ENCODE peak calls at places on chromosomes 11 and 22, in four cellular contexts. B is left ventricle myocardium inferior, I is neuronal stem cell, W is Peyer's patch. M is an unnamed sample.

GRCh38 chr11:76151561-76152085 is 54.7 kb downstream of the WNT11 start:
- DNase-seq in B (no peak), I (no peak), W (no peak), M (peak; percentile 11)

GRCh38 chr11:121274332-121274991 is 18.1 kb upstream of the SC5D start:
- DNase-seq in B (no peak), I (no peak), W (no peak), M (no peak)

GRCh38 chr11:64643258-64643881 is 52.4 kb downstream of the SLC22A12 start:
- DNase-seq in B (no peak), I (no peak), W (no peak), M (no peak)

GRCh38 chr11:2930705-2931415 is 1.6 kb upstream of the PHLDA2 start:
- DNase-seq in B (peak; percentile 51), I (peak; percentile 24), W (peak; percentile 60), M (peak; percentile 66)

GRCh38 chr11:8283510-8284272 is 20.0 kb upstream of the LMO1 start:
- DNase-seq in B (no peak), I (no peak), W (peak; percentile 9), M (peak; percentile 31)

GRCh38 chr11:123413636-123414035 is 16.4 kb upstream of the GRAMD1B start:
- DNase-seq in B (no peak), I (no peak), W (no peak), M (peak; percentile 87)

GRCh38 chr22:29987143-29987542 is 93.1 kb upstream of the HORMAD2 start:
- DNase-seq in B (no peak), I (no peak), W (no peak), M (no peak)

GRCh38 chr22:37273846-37274225 is 8.5 kb upstream of the CYTH4 start:
- DNase-seq in B (no peak), I (no peak), W (no peak), M (no peak)

GRCh38 chr11:61487342-61488025 is 21.1 kb upstream of the LRRC10B start:
- DNase-seq in B (no peak), I (no peak), W (no peak), M (no peak)

GRCh38 chr11:34205326-34206035 is 100.1 kb downstream of the NAT10 start:
- DNase-seq in B (no peak), I (no peak), W (no peak), M (no peak)

GRCh38 chr11:8777907-8778767 is 95.5 kb downstream of the RPL27A start:
- DNase-seq in B (peak; percentile 69), I (peak; percentile 11), W (no peak), M (no peak)

GRCh38 chr11:121965330-121965729 is 150.7 kb downstream of the BLID start:
- DNase-seq in B (peak; percentile 15), I (no peak), W (no peak), M (no peak)

GRCh38 chr11:118791015-118791960 is at the start of gene DDX6:
- DNase-seq in B (peak; percentile 93), I (peak; percentile 79), W (peak; percentile 90), M (peak; percentile 93)

GRCh38 chr11:10633261-10633660 is 60.3 kb downstream of the IRAG1 start:
- DNase-seq in B (no peak), I (no peak), W (no peak), M (no peak)

GRCh38 chr11:34750692-34751405 is 130.0 kb downstream of the EHF start:
- DNase-seq in B (no peak), I (no peak), W (no peak), M (no peak)

GRCh38 chr11:2099523-2100316 is 39.5 kb downstream of the IGF2 start:
- DNase-seq in B (no peak), I (no peak), W (no peak), M (no peak)

GRCh38 chr22:42271906-42272305 is 1.5 kb upstream of the TCF20 start:
- DNase-seq in B (no peak), I (no peak), W (no peak), M (no peak)

GRCh38 chr11:62120466-62120865 is 3.3 kb upstream of the INCENP start:
- DNase-seq in B (no peak), I (no peak), W (no peak), M (no peak)

GRCh38 chr22:47406896-47407295 is 644.4 kb downstream of the TBC1D22A start:
- DNase-seq in B (no peak), I (no peak), W (no peak), M (no peak)
- H3K9me3 ChIP-seq in B (no peaks in the 10 kb centered on the region), I (no peaks in the 10 kb centered on the region), W (no peaks in the 10 kb centered on the region), M (no peaks in the 10 kb centered on the region)

GRCh38 chr11:46360878-46361277 is 13.6 kb downstream of the DGKZ start:
- DNase-seq in B (no peak), I (no peak), W (no peak), M (no peak)

GRCh38 chr11:46361283-46362145 is 14.3 kb downstream of the DGKZ start:
- DNase-seq in B (peak; percentile 75), I (no peak), W (peak; percentile 62), M (peak; percentile 62)

GRCh38 chr11:46363455-46363920 is 16.2 kb downstream of the DGKZ start:
- DNase-seq in B (peak; percentile 72), I (no peak), W (no peak), M (peak; percentile 91)

GRCh38 chr11:46363031-46363407 is 15.8 kb downstream of the DGKZ start:
- DNase-seq in B (peak; percentile 70), I (no peak), W (no peak), M (peak; percentile 84)

GRCh38 chr11:46362146-46363030 is 15.1 kb downstream of the DGKZ start:
- DNase-seq in B (peak; percentile 19), I (no peak), W (no peak), M (no peak)
- H3K4me3 ChIP-seq in B (peak overlapping the region; percentile 67), I (no peak overlapping the region), W (peak overlapping the region; percentile 15), M (no peak overlapping the region)

DNA sequence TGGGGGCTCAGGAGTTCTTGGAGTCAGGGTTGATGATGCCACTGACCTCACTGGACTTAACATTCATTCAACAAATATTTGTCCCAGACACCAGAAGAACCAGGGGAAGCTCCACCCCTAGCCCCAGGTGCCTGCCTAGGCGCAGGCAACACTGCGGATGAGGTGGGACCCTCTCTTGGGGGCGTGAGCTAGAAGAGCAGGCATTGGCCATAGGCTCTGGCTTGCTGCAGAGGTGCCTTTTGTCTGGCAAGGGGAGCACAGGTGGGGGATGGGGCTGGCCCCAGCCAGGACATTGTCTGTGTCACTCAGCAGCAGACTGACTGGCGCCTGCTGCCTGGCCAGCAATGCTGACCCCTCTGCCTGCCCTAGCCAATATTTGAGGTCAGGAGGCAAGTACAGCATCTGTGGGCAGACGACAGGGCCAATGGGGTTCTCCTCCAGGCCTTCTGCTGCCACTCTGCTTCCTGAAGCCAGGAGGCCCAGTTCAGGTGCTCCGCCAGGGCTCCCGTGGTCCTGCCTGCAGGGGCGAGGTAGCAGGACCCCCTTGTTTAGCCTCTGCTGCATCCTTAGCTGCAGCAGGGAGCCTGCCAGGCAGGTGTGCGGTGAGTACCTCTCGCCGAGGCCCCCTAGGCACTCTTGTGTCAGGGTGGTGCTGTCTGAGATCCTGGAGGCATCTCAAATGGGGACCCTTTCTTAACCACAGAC is 4.0 kb downstream of the LINC01488 start:
- DNase-seq in B (peak; percentile 24), I (no peak), W (no peak), M (no peak)
- H3K27ac ChIP-seq in B (no peak overlapping the region), I (no peak overlapping the region), W (no peak overlapping the region), M (no peak overlapping the region)

DNA sequence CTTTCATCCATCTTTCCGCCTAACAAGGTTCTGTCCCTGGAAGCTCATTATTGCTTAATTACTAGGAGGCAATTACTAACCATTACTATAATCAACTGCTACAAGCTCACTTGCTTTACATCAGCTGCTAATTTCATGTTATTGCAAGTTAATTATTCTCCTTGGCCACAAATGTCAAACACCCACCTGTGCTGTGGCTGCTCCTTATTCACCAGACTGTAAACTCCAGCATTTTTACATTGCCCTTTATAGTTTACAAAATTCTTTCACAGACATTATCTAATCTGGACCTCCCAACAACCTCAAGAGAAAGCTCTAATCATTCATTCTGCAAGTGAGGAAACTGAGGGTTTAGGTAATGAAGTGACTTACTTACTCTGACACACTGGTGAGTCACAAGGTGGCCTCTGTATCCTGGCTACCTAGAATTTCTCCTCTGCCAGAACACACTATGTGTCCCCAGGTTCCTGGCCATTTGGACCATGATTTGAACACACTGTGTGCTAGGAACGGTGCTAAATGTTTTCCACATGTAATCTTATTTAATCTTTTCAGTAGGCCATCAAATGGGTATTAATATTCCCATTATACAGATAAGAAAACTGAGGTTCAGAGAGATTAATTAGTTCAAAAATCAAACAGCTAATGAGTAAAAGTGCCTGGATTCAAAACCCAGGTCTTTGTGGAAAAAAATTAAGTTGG is 66.7 kb downstream of the RAB30 start:
- DNase-seq in B (no peak), I (no peak), W (no peak), M (no peak)
- H3K9me3 ChIP-seq in B (no peaks in the 10 kb centered on the region), I (no peaks in the 10 kb centered on the region), W (no peaks in the 10 kb centered on the region), M (no peaks in the 10 kb centered on the region)

DNA sequence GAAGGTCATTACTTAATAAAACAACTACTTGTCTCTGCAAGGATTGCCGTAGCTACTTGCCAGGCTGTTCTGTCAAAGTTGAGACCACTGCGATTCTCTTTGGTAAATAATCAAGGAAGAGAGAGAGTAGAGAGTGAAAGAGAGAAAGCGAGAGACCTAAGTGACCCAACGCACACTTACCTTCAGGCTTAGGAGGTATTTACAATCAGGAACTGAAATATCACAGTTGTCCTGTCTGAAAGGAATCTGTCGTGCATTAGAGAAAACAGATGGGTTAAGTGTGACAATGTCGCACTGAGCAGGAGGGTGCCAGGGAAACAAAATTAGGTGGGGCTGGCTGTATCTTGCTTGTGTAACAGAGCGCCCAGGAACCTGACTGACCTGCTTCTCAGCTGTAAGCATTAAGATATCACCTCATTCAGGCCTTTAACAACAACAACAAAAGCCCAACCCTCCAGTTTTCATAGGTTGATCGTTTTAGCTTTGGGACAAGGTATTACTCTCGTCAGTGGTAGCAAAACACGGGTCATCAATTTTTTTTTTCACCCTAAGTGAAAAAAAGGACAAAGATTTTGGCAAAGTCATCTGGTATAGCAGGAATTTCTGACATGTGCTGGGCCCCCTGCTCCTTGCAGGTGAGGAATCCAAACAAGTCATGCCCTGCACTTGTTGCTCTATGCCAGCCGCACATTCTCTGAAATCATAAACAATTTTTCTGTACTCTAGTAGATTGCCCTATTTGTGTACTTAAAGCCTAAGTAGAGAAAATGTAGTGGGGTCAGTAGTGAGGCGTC is at the start of gene MUC15:
- DNase-seq in B (no peak), I (no peak), W (no peak), M (no peak)
- H3K4me3 ChIP-seq in B (no peak within 1 kb of the TSS), I (no peak within 1 kb of the TSS), W (no peak within 1 kb of the TSS), M (no peak within 1 kb of the TSS)

M was measured in adrenal gland.